ENCODE peak calls at places on chromosomes 12 and 14, in six cellular contexts. V is glutamatergic neuron, W is neural crest cell, F is dorsolateral prefrontal cortex, J is ovary, X is lower leg skin. E is an unnamed sample.

GRCh38 chr12:11500222-11500860 is 105.0 kb upstream of the PRB2 start:
- DNase-seq in V (peak; percentile 64), W (peak; percentile 98), F (peak; percentile 58), J (peak; percentile 90), X (peak; percentile 44), E (peak; percentile 65)

GRCh38 chr14:99382781-99383456 is 97.7 kb downstream of the SETD3 start:
- DNase-seq in V (no peak), W (no peak), F (no peak), J (no peak), X (no peak), E (no peak)

GRCh38 chr14:75968461-75968860 is 13.3 kb downstream of the TGFB3 start:
- DNase-seq in V (no peak), W (no peak), F (no peak), J (no peak), X (no peak), E (no peak)

GRCh38 chr14:36619853-36620252 is 37.4 kb upstream of the NKX2-8 start:
- DNase-seq in V (no peak), W (no peak), F (no peak), J (no peak), X (no peak), E (no peak)

GRCh38 chr12:52059582-52060497 is 8.6 kb downstream of the NR4A1 start:
- DNase-seq in V (no peak), W (no peak), F (no peak), J (peak; percentile 74), X (no peak), E (no peak)

GRCh38 chr12:62429457-62429856 is 37.2 kb upstream of the MON2 start:
- DNase-seq in V (no peak), W (no peak), F (no peak), J (no peak), X (no peak), E (no peak)

GRCh38 chr12:93778306-93778705 is 101.1 kb downstream of the CRADD start:
- DNase-seq in V (no peak), W (no peak), F (no peak), J (peak; percentile 53), X (peak; percentile 66), E (no peak)

GRCh38 chr12:130345292-130345691 is 7.6 kb downstream of the PIWIL1 start:
- DNase-seq in V (no peak), W (no peak), F (no peak), J (no peak), X (no peak), E (no peak)

GRCh38 chr12:120658286-120659150 is 18.1 kb downstream of the CABP1 start:
- DNase-seq in V (no peak), W (no peak), F (no peak), J (no peak), X (no peak), E (no peak)

GRCh38 chr12:130849561-130850417 is 10.7 kb upstream of the STX2 start:
- DNase-seq in V (no peak), W (no peak), F (no peak), J (no peak), X (no peak), E (no peak)

GRCh38 chr12:67623259-67623658 is 25.3 kb upstream of the DYRK2 start:
- DNase-seq in V (no peak), W (no peak), F (no peak), J (no peak), X (no peak), E (no peak)

GRCh38 chr12:14941369-14941768 is 3.0 kb upstream of the ERP27 start:
- DNase-seq in V (no peak), W (no peak), F (no peak), J (no peak), X (no peak), E (no peak)

GRCh38 chr12:111467092-111467861 is 61.6 kb downstream of the SH2B3 start:
- DNase-seq in V (no peak), W (no peak), F (no peak), J (no peak), X (no peak), E (no peak)

GRCh38 chr12:62799126-62799736 is 135.7 kb downstream of the PPM1H start:
- DNase-seq in V (peak; percentile 70), W (peak; percentile 85), F (peak; percentile 58), J (peak; percentile 47), X (peak; percentile 56), E (peak; percentile 57)

GRCh38 chr12:52231305-52232232 is 1.5 kb upstream of the KRT7 start:
- DNase-seq in V (no peak), W (no peak), F (no peak), J (no peak), X (no peak), E (peak; percentile 16)

GRCh38 chr12:80593766-80594165 is 113.7 kb upstream of the MYF6 start:
- DNase-seq in V (no peak), W (no peak), F (no peak), J (no peak), X (no peak), E (no peak)

GRCh38 chr12:56486694-56487093 is 1.3 kb downstream of the GLS2 start:
- DNase-seq in V (no peak), W (no peak), F (no peak), J (no peak), X (no peak), E (no peak)

GRCh38 chr12:110165540-110166159 is 41.5 kb downstream of the IFT81 start:
- DNase-seq in V (no peak), W (no peak), F (no peak), J (no peak), X (no peak), E (no peak)

GRCh38 chr12:121145221-121145620 is 12.5 kb downstream of the P2RX7 start:
- DNase-seq in V (no peak), W (no peak), F (no peak), J (no peak), X (no peak), E (no peak)

GRCh38 chr12:88036368-88036965 is 7.3 kb upstream of the C12orf50 start:
- DNase-seq in V (no peak), W (no peak), F (no peak), J (no peak), X (no peak), E (no peak)

GRCh38 chr12:109757671-109758265 is 44.1 kb downstream of the FAM222A start:
- DNase-seq in V (no peak), W (no peak), F (peak; percentile 10), J (peak; percentile 9), X (no peak), E (peak; percentile 10)

GRCh38 chr14:20421267-20421666 is 8.0 kb upstream of the TEP1 start:
- DNase-seq in V (no peak), W (no peak), F (no peak), J (no peak), X (no peak), E (no peak)

GRCh38 chr12:90802727-90803126 is 152.2 kb downstream of the CCER1 start:
- DNase-seq in V (no peak), W (no peak), F (no peak), J (no peak), X (no peak), E (no peak)

GRCh38 chr14:91888641-91889476 is 21.5 kb upstream of the TC2N start:
- DNase-seq in V (no peak), W (no peak), F (no peak), J (no peak), X (no peak), E (no peak)

GRCh38 chr12:49909826-49910225 is 6.1 kb upstream of the FAIM2 start:
- DNase-seq in V (no peak), W (peak; percentile 30), F (no peak), J (no peak), X (no peak), E (no peak)

GRCh38 chr14:23385840-23386657 is 9.2 kb downstream of the CMTM5 start:
- DNase-seq in V (no peak), W (no peak), F (no peak), J (no peak), X (no peak), E (no peak)

GRCh38 chr12:40436564-40436963 is 211.8 kb downstream of the LRRK2 start:
- DNase-seq in V (no peak), W (no peak), F (no peak), J (no peak), X (no peak), E (no peak)
- TF ChIP-seq CTCF in V (no peak), W (no peak), F (no peak), J (no peak), X (no peak), E (no peak)

GRCh38 chr14:22131749-22132476 is 457.1 kb downstream of the DAD1 start:
- DNase-seq in V (peak; percentile 39), W (peak; percentile 40), F (no peak), J (no peak), X (no peak), E (no peak)
- TF ChIP-seq CTCF in V (peak; percentile 76), W (peak; percentile 68), F (no peak), J (no peak), X (no peak), E (no peak)

GRCh38 chr12:113359939-113360748 is 1.8 kb downstream of the PLBD2 start:
- DNase-seq in V (no peak), W (no peak), F (no peak), J (no peak), X (peak; percentile 22), E (no peak)
- TF ChIP-seq CTCF in V (peak; percentile 38), W (peak; percentile 19), F (no peak), J (no peak), X (no peak), E (no peak)

DNA sequence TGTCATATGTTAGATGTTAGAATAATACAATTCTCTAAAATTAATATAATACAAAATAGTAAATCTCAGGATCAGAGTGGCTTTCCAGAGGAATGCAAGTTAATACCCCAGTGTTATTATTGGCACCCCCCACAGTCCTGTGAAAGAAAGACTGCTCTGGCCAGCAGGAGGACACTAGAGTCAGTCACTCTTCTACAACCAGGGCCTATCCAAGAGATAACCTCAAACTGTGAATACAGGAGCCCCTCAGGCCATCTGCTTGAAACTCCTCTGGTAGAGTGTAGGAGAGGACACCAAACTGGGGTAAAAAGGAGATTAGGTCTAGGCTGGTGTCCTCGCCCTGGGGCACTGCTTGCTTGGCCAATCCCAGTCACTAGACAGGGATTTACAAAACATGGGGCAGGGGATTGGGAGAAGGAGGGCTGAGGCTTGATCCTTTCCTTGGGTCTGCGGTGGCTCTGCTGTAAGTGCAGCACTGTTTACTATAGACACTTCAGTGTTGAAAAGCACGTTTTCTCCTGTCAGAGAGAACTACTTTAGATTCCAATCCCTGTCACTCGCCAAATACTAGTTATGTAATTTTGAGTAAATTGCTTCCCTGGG is 44.4 kb upstream of the PTPRR start:
- DNase-seq in V (no peak), W (no peak), F (no peak), J (no peak), X (no peak), E (no peak)
- TF ChIP-seq CTCF in V (no peak), W (no peak), F (no peak), J (no peak), X (no peak), E (no peak)

GRCh38 chr14:26394114-26394855 is 203.5 kb downstream of the NOVA1 start:
- DNase-seq in V (no peak), W (no peak), F (no peak), J (no peak), X (no peak), E (no peak)
- TF ChIP-seq CTCF in V (no peak), W (peak; percentile 51), F (peak; percentile 69), J (no peak), X (no peak), E (no peak)

GRCh38 chr14:102795060-102795925 is 18.0 kb downstream of the TRAF3 start:
- DNase-seq in V (no peak), W (no peak), F (no peak), J (no peak), X (peak; percentile 73), E (no peak)
- TF ChIP-seq CTCF in V (no peak), W (no peak), F (no peak), J (no peak), X (no peak), E (no peak)

GRCh38 chr12:60106207-60106606 is 510.4 kb downstream of the SLC16A7 start:
- DNase-seq in V (no peak), W (no peak), F (no peak), J (no peak), X (no peak), E (no peak)
- TF ChIP-seq CTCF in V (no peak), W (peak; percentile 42), F (no peak), J (no peak), X (no peak), E (no peak)

E was measured in omental fat pad.